ENCODE peak calls at places on chromosomes 2 and 18, in five cellular contexts. X is transverse colon, O is IMR-90, Y is small intestine, F is RWPE1. R is an unnamed sample.

GRCh38 chr2:111071480-111072143 is 49.1 kb upstream of the BCL2L11 start:
- DNase-seq in X (no peak), O (peak), Y (no peak), F (peak), R (peak)

GRCh38 chr2:130756721-130757195 is 1.4 kb downstream of the AMER3 start:
- DNase-seq in X (no peak), O (no peak), Y (no peak), F (no peak), R (no peak)

GRCh38 chr18:70250781-70251180 is 38.1 kb upstream of the SOCS6 start:
- DNase-seq in X (no peak), O (no peak), Y (peak), F (no peak), R (no peak)

GRCh38 chr18:51123046-51123395 is 74.5 kb downstream of the MEX3C start:
- DNase-seq in X (no peak), O (no peak), Y (no peak), F (no peak), R (no peak)

GRCh38 chr18:6885992-6886823 is 156.7 kb downstream of the ARHGAP28 start:
- DNase-seq in X (peak), O (peak), Y (peak), F (peak), R (no peak)

GRCh38 chr2:219437141-219437540 is 2.5 kb downstream of the SPEG start:
- DNase-seq in X (no peak), O (no peak), Y (no peak), F (no peak), R (no peak)

GRCh38 chr2:152415811-152416210 is 80.8 kb downstream of the FMNL2 start:
- DNase-seq in X (no peak), O (no peak), Y (no peak), F (no peak), R (no peak)

GRCh38 chr18:70662588-70662987 is 373.7 kb downstream of the SOCS6 start:
- DNase-seq in X (no peak), O (no peak), Y (no peak), F (no peak), R (no peak)

GRCh38 chr2:10188211-10188610 is 65.7 kb downstream of the RRM2 start:
- DNase-seq in X (no peak), O (peak), Y (peak), F (no peak), R (no peak)

GRCh38 chr2:109476908-109477441 is 136.8 kb downstream of the SEPTIN10 start:
- DNase-seq in X (no peak), O (no peak), Y (no peak), F (no peak), R (no peak)

GRCh38 chr18:59897321-59897954 is 2.4 kb upstream of the PMAIP1 start:
- DNase-seq in X (no peak), O (no peak), Y (no peak), F (no peak), R (no peak)

GRCh38 chr2:88540346-88540745 is 86.9 kb downstream of the EIF2AK3 start:
- DNase-seq in X (no peak), O (peak), Y (no peak), F (peak), R (peak)

GRCh38 chr2:207088839-207089238 is 76.9 kb downstream of the KLF7 start:
- DNase-seq in X (no peak), O (no peak), Y (no peak), F (no peak), R (no peak)

GRCh38 chr2:160474891-160475795 is 18.5 kb downstream of the RBMS1 start:
- DNase-seq in X (no peak), O (peak), Y (no peak), F (no peak), R (no peak)

GRCh38 chr2:205077159-205077558 is 531.9 kb downstream of the PARD3B start:
- DNase-seq in X (no peak), O (no peak), Y (no peak), F (no peak), R (no peak)

GRCh38 chr2:61645911-61646310 is 107.8 kb upstream of the XPO1 start:
- DNase-seq in X (no peak), O (peak), Y (no peak), F (no peak), R (no peak)

GRCh38 chr2:158602027-158602426 is 145.3 kb downstream of the PKP4 start:
- DNase-seq in X (peak), O (no peak), Y (peak), F (no peak), R (no peak)

GRCh38 chr2:120936476-120937334 is 201.0 kb downstream of the GLI2 start:
- DNase-seq in X (no peak), O (peak), Y (no peak), F (no peak), R (no peak)
- H3K27ac ChIP-seq in X (peak), O (peak), Y (no peak), F (peak), R (no peak)

GRCh38 chr18:28002841-28003240 is 174.1 kb downstream of the CDH2 start:
- DNase-seq in X (no peak), O (no peak), Y (no peak), F (no peak), R (no peak)

GRCh38 chr18:28003451-28003850 is 173.5 kb downstream of the CDH2 start:
- DNase-seq in X (no peak), O (peak), Y (no peak), F (no peak), R (no peak)

GRCh38 chr18:28007841-28008240 is 169.1 kb downstream of the CDH2 start:
- DNase-seq in X (no peak), O (peak), Y (no peak), F (no peak), R (no peak)

GRCh38 chr18:28009589-28009988 is 167.3 kb downstream of the CDH2 start:
- DNase-seq in X (no peak), O (no peak), Y (no peak), F (no peak), R (no peak)

GRCh38 chr18:28005164-28005563 is 171.8 kb downstream of the CDH2 start:
- DNase-seq in X (no peak), O (no peak), Y (no peak), F (no peak), R (no peak)
- H3K27ac ChIP-seq in X (no peak), O (no peak), Y (no peak), F (no peak), R (no peak)

DNA sequence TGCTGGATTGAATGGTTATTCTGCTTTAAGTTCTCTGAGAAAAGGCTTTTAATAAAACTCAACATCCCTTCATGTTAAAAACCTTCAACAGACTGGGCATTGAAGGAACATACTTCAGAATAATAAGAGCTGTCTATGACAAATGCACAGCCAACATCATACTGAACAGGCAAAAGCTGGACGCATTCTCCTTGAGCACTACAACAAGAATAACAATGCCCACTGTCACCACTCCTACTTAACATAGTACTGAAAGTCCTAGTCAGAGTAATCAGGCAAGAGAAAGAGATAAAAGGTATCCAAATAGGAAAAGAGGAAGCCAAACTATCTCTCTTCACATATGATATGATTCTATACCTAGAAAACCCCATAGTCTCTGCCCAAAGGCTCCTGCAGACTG is 641.4 kb downstream of the IRS1 start:
- DNase-seq in X (no peak), O (no peak), Y (no peak), F (no peak), R (no peak)
- H3K27ac ChIP-seq in X (no peak), O (no peak), Y (no peak), F (no peak), R (no peak)

GRCh38 chr2:102238778-102239177 is 52.0 kb downstream of the IL1RL2 start:
- DNase-seq in X (no peak), O (no peak), Y (no peak), F (no peak), R (no peak)

GRCh38 chr2:102239344-102239743 is 52.5 kb downstream of the IL1RL2 start:
- DNase-seq in X (no peak), O (no peak), Y (no peak), F (no peak), R (no peak)

GRCh38 chr2:102238039-102238756 is 51.4 kb downstream of the IL1RL2 start:
- DNase-seq in X (no peak), O (peak), Y (peak), F (no peak), R (no peak)

GRCh38 chr2:102241616-102242260 is 54.9 kb downstream of the IL1RL2 start:
- DNase-seq in X (no peak), O (no peak), Y (no peak), F (peak), R (no peak)

DNA sequence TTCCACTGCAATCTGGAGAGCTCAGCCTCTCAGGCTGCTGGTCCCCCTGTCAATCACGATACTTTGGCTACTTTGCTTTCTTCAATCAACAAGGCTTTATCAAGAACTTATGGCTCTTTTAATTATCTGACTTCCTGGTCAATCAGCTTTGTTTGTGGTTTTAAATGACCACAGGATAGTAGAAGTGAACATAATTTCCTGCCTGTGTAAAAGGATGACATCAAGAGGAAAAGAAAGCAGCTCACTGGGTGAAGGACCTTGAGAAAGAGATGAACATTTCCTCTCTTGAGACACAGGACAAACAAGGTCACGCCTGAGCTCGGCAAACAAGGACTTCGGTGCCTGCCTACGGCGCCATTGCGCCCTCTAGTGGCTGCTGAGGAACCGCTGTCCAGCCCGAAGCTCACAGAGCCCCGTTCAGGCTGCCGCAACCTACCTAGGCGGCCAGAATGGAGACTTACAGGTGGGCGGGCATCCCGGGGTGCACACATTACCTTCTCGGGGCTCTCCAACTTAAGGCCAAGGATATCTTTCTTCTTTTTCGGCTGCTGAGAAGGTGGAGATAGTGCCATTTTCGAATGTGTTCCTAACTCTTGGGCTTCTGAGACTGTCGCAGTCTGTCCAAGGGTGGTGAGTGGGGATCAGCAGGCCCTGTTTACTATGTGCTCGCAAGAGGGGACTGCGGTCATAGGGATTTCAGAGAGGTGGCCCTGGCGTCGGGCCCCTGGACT is 54.0 kb downstream of the IL1RL2 start:
- DNase-seq in X (peak), O (peak), Y (peak), F (peak), R (peak)
- H3K27ac ChIP-seq in X (peak), O (peak), Y (no peak), F (no peak), R (peak)

GRCh38 chr2:98910349-98911125 is 25.5 kb downstream of the CRACDL start:
- DNase-seq in X (no peak), O (no peak), Y (no peak), F (no peak), R (no peak)

GRCh38 chr2:98908909-98909308 is 27.1 kb downstream of the CRACDL start:
- DNase-seq in X (no peak), O (peak), Y (no peak), F (no peak), R (no peak)

GRCh38 chr2:98911126-98911375 is 25.0 kb downstream of the CRACDL start:
- DNase-seq in X (no peak), O (no peak), Y (no peak), F (no peak), R (no peak)

GRCh38 chr2:98907966-98908905 is 27.8 kb downstream of the CRACDL start:
- DNase-seq in X (no peak), O (no peak), Y (no peak), F (peak), R (no peak)

DNA sequence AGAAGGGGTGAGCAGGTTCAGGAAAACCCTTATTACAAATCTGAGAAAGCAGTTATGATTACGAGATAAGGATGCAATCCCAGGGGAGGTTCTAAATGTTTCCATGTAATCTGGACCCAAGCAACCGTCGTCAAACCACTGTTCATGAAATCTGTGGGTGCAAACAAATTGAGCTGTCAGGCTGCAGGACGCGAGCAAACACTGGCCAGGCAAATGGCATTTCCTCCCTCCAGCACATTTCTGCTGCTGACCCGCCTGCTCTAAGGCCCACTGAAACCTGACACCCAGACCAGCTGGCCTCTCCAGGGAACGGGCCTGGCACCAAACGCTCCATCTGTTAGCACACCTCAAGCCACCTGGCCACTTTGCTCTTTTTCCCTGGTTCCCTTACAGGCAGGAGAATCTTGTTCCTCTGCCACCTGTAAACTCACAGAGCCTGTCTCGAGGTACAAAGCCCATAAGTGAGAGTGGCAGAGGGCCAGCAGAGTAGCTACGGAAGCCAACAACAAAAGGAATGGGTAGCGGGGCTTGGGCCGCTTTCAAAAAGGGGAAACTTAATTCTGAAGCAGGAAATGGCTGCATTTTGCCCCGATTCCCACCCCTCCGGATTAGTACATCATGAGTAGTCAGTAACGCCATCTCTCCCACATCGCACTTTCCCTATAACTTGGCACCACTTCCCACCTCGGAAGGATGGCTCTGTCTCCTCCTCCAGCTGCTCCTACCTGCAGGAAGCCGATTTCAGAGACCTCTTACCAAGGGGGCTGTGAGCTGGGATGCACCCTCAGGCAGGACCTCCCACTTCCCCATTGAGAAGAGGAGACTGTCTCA is 26.4 kb downstream of the CRACDL start:
- DNase-seq in X (peak), O (peak), Y (peak), F (peak), R (no peak)
- H3K27ac ChIP-seq in X (no peak), O (no peak), Y (no peak), F (peak), R (peak)

GRCh38 chr2:37507069-37507410 is 162.6 kb downstream of the QPCT start:
- DNase-seq in X (no peak), O (no peak), Y (no peak), F (no peak), R (no peak)
- H3K27ac ChIP-seq in X (peak), O (peak), Y (no peak), F (no peak), R (no peak)

DNA sequence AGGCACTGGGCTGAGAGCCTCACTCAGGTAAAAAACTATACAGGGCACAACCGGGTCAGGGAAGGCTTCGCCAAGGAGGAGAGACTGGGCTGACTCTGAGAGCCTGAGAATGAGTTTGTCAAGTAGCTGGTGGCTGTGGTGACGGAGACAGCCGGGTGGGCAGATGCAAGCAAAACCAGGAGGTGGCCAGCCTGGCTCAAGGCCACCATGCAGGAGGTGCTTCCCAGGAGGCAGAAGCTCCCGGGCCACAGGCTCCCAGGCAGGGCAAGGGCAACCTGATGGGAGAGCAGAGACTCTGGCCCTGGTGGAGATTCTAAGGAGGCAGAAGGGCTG is 2.9 kb upstream of the INHBB start:
- DNase-seq in X (no peak), O (no peak), Y (no peak), F (no peak), R (no peak)
- H3K27ac ChIP-seq in X (no peak), O (no peak), Y (no peak), F (no peak), R (no peak)

GRCh38 chr2:16025211-16025875 is 85.0 kb downstream of the MYCN start:
- DNase-seq in X (no peak), O (no peak), Y (no peak), F (no peak), R (no peak)

GRCh38 chr2:16023663-16024360 is 83.5 kb downstream of the MYCN start:
- DNase-seq in X (no peak), O (no peak), Y (no peak), F (no peak), R (no peak)

GRCh38 chr2:16021611-16022363 is 81.4 kb downstream of the MYCN start:
- DNase-seq in X (no peak), O (no peak), Y (no peak), F (no peak), R (no peak)

GRCh38 chr2:16020389-16021008 is 80.1 kb downstream of the MYCN start:
- DNase-seq in X (no peak), O (no peak), Y (no peak), F (no peak), R (no peak)

GRCh38 chr2:16022548-16023240 is 82.3 kb downstream of the MYCN start:
- DNase-seq in X (no peak), O (no peak), Y (no peak), F (no peak), R (no peak)
- H3K27ac ChIP-seq in X (no peak), O (no peak), Y (no peak), F (no peak), R (no peak)

GRCh38 chr2:24872344-24873115 is 47.5 kb downstream of the ADCY3 start:
- DNase-seq in X (no peak), O (no peak), Y (no peak), F (no peak), R (no peak)

GRCh38 chr2:24870440-24870839 is 49.6 kb downstream of the ADCY3 start:
- DNase-seq in X (no peak), O (no peak), Y (no peak), F (no peak), R (no peak)

GRCh38 chr2:24871852-24872323 is 48.1 kb downstream of the ADCY3 start:
- DNase-seq in X (no peak), O (peak), Y (no peak), F (no peak), R (no peak)

GRCh38 chr2:24873619-24874018 is 46.4 kb downstream of the ADCY3 start:
- DNase-seq in X (no peak), O (no peak), Y (no peak), F (no peak), R (no peak)

DNA sequence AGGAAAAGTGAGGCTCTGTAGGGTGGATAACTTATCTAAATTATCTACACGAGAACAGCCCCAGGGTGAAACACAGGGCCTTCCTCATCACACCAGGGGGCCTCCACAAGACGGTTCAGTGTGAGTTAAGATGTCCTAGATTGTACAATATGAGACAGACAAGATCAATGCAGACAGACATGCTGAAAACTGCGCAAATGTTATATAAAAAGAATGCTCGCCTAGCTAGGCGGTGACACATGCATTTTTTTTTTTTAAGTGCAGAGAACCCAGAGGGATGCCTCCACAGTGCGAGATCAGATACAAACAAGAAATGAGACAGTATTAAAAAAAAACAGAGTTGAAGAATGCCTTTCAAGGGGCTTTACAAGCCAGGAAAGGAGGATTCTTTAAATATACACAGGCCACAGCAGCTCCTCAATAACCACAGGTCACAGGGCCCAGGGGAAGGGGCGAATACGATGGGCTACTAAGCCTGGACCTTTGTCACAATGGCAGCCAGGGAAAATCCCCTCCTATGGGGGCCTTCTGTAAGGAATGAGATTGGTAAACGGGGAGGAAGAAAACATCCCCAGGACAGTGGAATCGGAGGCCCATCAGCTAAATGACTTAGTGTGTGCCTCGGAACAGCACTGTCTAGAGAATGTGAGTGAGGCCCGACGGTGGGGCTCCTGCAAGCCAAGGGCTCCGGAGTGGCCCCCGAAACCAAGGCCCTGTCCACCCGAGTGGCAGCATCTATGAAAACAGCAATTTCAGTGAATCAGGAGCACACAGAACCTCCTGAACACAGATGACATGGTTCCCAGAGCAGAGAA is 48.9 kb downstream of the ADCY3 start:
- DNase-seq in X (no peak), O (no peak), Y (no peak), F (no peak), R (no peak)
- H3K27ac ChIP-seq in X (peak), O (peak), Y (no peak), F (no peak), R (no peak)

R was measured in epithelial cell of prostate.